ENCODE peak calls at places on chromosomes 11 and 22, in nine cellular contexts. R is RKO; V is stimulated activated CD8-positive, alpha-beta memory T cell treated with anti-CD3 and anti-CD28 coated beads, Interleukin-7, amount 100 ng/mL, for 24 hours; E is lower lobe of right lung; J is NB4; N is kidney tubule cell; Z is activated naive CD8-positive, alpha-beta T cell treated with anti-CD3 and anti-CD28 coated beads, Interleukin-2, amount 50 U/mL, for 24 hours; D is GM04504; M is stimulated activated CD4-positive, alpha-beta T cell treated with anti-CD3 and anti-CD28 coated beads, Interleukin-12 subunit alpha, Interleukin-12 subunit beta, amount 100 ng/mL, for 4 hours. K is an unnamed sample.

GRCh38 chr22:30235687-30236170 is 10.8 kb downstream of the LIF start:
- DNase-seq in R (no peak), V (no peak), E (no peak), J (no peak), N (peak), Z (no peak), D (no peak), M (no peak), K (peak)

GRCh38 chr11:3222003-3222855 is 3.6 kb upstream of the MRGPRG start:
- DNase-seq in R (no peak), V (no peak), E (no peak), J (no peak), N (no peak), Z (no peak), D (no peak), M (no peak), K (peak)

GRCh38 chr11:16605440-16605970 is 132.9 kb upstream of the C11orf58 start:
- DNase-seq in R (no peak), V (no peak), E (no peak), J (no peak), N (no peak), Z (no peak), D (no peak), M (no peak), K (peak)

GRCh38 chr11:46418751-46419150 is 27.2 kb upstream of the CHRM4 start:
- DNase-seq in R (no peak), V (no peak), E (no peak), J (no peak), N (no peak), Z (no peak), D (no peak), M (no peak), K (no peak)

GRCh38 chr22:20316844-20317401 is 2.9 kb downstream of the DGCR6L start:
- DNase-seq in R (no peak), V (no peak), E (no peak), J (no peak), N (no peak), Z (no peak), D (no peak), M (no peak), K (no peak)

GRCh38 chr11:76609736-76610370 is 60.7 kb downstream of the LRRC32 start:
- DNase-seq in R (no peak), V (no peak), E (no peak), J (no peak), N (no peak), Z (no peak), D (no peak), M (no peak), K (no peak)

GRCh38 chr11:81869337-81870065 is 864.2 kb downstream of the FAM181B start:
- DNase-seq in R (no peak), V (peak), E (no peak), J (peak), N (peak), Z (peak), D (no peak), M (peak), K (no peak)

GRCh38 chr11:119976805-119977583 is 160.9 kb downstream of the TRIM29 start:
- DNase-seq in R (no peak), V (no peak), E (no peak), J (no peak), N (no peak), Z (no peak), D (no peak), M (no peak), K (peak)

GRCh38 chr11:106463154-106463553 is 385.7 kb downstream of the AASDHPPT start:
- DNase-seq in R (no peak), V (no peak), E (no peak), J (no peak), N (no peak), Z (no peak), D (no peak), M (no peak), K (no peak)

GRCh38 chr11:24134879-24135588 is 361.8 kb upstream of the LUZP2 start:
- DNase-seq in R (no peak), V (no peak), E (no peak), J (peak), N (no peak), Z (no peak), D (no peak), M (no peak), K (no peak)

GRCh38 chr22:23215294-23216204 is 35.2 kb downstream of the BCR start:
- DNase-seq in R (no peak), V (no peak), E (peak), J (peak), N (peak), Z (no peak), D (no peak), M (no peak), K (no peak)

GRCh38 chr11:60305906-60306619 is 21.0 kb upstream of the MS4A6E start:
- DNase-seq in R (no peak), V (no peak), E (no peak), J (no peak), N (peak), Z (no peak), D (no peak), M (no peak), K (no peak)

GRCh38 chr11:79244175-79244804 is 196.5 kb downstream of the TENM4 start:
- DNase-seq in R (peak), V (no peak), E (no peak), J (peak), N (peak), Z (no peak), D (peak), M (no peak), K (no peak)

GRCh38 chr11:62242021-62242420 is at the start of gene SCGB1D2:
- DNase-seq in R (no peak), V (no peak), E (no peak), J (no peak), N (peak), Z (no peak), D (no peak), M (no peak), K (no peak)

GRCh38 chr22:36913431-36914382 is at the start of gene CSF2RB:
- DNase-seq in R (no peak), V (no peak), E (peak), J (peak), N (no peak), Z (peak), D (no peak), M (no peak), K (no peak)

GRCh38 chr11:44626645-44627044 is 61.2 kb downstream of the CD82 start:
- DNase-seq in R (no peak), V (no peak), E (no peak), J (no peak), N (no peak), Z (no peak), D (no peak), M (no peak), K (no peak)

GRCh38 chr11:4496555-4497248 is 14.3 kb downstream of the OR52K1 start:
- DNase-seq in R (no peak), V (no peak), E (no peak), J (no peak), N (no peak), Z (no peak), D (no peak), M (no peak), K (no peak)

GRCh38 chr11:112965601-112966125 is 4.4 kb downstream of the NCAM1 start:
- DNase-seq in R (no peak), V (no peak), E (no peak), J (no peak), N (no peak), Z (no peak), D (no peak), M (no peak), K (no peak)

GRCh38 chr11:106327134-106327533 is 249.7 kb downstream of the AASDHPPT start:
- DNase-seq in R (no peak), V (no peak), E (no peak), J (no peak), N (no peak), Z (no peak), D (no peak), M (no peak), K (no peak)

GRCh38 chr11:43925063-43925931 is 17.1 kb upstream of the C11orf96 start:
- DNase-seq in R (no peak), V (no peak), E (no peak), J (no peak), N (no peak), Z (no peak), D (no peak), M (no peak), K (no peak)

GRCh38 chr11:43997022-43997665 is 50.6 kb upstream of the ACCSL start:
- DNase-seq in R (no peak), V (no peak), E (no peak), J (no peak), N (no peak), Z (no peak), D (no peak), M (no peak), K (no peak)

GRCh38 chr22:28151241-28151640 is 232.2 kb upstream of the PITPNB start:
- DNase-seq in R (no peak), V (no peak), E (no peak), J (no peak), N (no peak), Z (no peak), D (no peak), M (no peak), K (no peak)

GRCh38 chr11:114229062-114229450 is 67.1 kb upstream of the NNMT start:
- DNase-seq in R (no peak), V (no peak), E (no peak), J (no peak), N (no peak), Z (no peak), D (no peak), M (no peak), K (no peak)

GRCh38 chr11:119798656-119799055 is 69.7 kb upstream of the NECTIN1 start:
- DNase-seq in R (no peak), V (no peak), E (peak), J (no peak), N (no peak), Z (no peak), D (no peak), M (no peak), K (no peak)

GRCh38 chr11:126163074-126163700 is 48.3 kb downstream of the RPUSD4 start:
- DNase-seq in R (peak), V (no peak), E (no peak), J (no peak), N (peak), Z (no peak), D (peak), M (no peak), K (no peak)

GRCh38 chr22:23251445-23252093 is 71.3 kb downstream of the BCR start:
- DNase-seq in R (peak), V (no peak), E (no peak), J (peak), N (peak), Z (peak), D (peak), M (no peak), K (no peak)

GRCh38 chr11:68935516-68936357 is 32.0 kb downstream of the IGHMBP2 start:
- DNase-seq in R (no peak), V (no peak), E (no peak), J (no peak), N (no peak), Z (no peak), D (no peak), M (no peak), K (no peak)

GRCh38 chr11:48013269-48013901 is 33.0 kb downstream of the PTPRJ start:
- DNase-seq in R (no peak), V (no peak), E (peak), J (peak), N (peak), Z (peak), D (no peak), M (no peak), K (peak)

GRCh38 chr11:114171257-114172054 is 111.9 kb downstream of the ZBTB16 start:
- DNase-seq in R (no peak), V (no peak), E (peak), J (no peak), N (no peak), Z (no peak), D (no peak), M (no peak), K (no peak)